ENCODE peak calls at places on chromosomes 12 and 14, in five cellular contexts. J is HL-60, L is foreskin fibroblast, F is uterus, G is neural crest cell. K is an unnamed sample.

GRCh38 chr14:103391048-103391447 is 5.8 kb downstream of the MARK3 start:
- DNase-seq in L (peak), F (no peak), J (no peak), G (no peak), K (peak)

GRCh38 chr12:58841058-58841798 is 79.1 kb downstream of the LRIG3 start:
- DNase-seq in G (no peak), J (no peak), L (no peak), F (no peak), K (no peak)

GRCh38 chr12:109732321-109733305 is 19.0 kb downstream of the FAM222A start:
- DNase-seq in F (no peak), L (no peak), J (no peak), G (no peak), K (no peak)

GRCh38 chr12:94336201-94336915 is 123.3 kb downstream of the CEP83 start:
- DNase-seq in G (no peak), L (peak), F (no peak), J (peak), K (no peak)

GRCh38 chr12:49974231-49974675 is 1.5 kb downstream of the AQP6 start:
- DNase-seq in J (no peak), F (peak), L (peak), G (peak), K (no peak)

GRCh38 chr12:18224745-18225144 is 36.6 kb upstream of the PIK3C2G start:
- DNase-seq in J (no peak), L (peak), F (no peak), G (no peak), K (no peak)

GRCh38 chr12:121789233-121789781 is 4.2 kb downstream of the RHOF start:
- DNase-seq in G (no peak), J (no peak), L (no peak), F (no peak), K (no peak)

GRCh38 chr12:89571481-89572190 is 45.8 kb upstream of the POC1B start:
- DNase-seq in G (no peak), F (no peak), L (peak), J (no peak), K (no peak)

GRCh38 chr14:62347658-62348057 is 585.4 kb downstream of the SNAPC1 start:
- DNase-seq in F (no peak), J (no peak), L (no peak), G (no peak), K (no peak)

GRCh38 chr12:52367876-52368275 is 595 bp upstream of the KRT85 start:
- DNase-seq in F (no peak), G (no peak), J (no peak), L (no peak), K (no peak)

GRCh38 chr12:50665170-50665569 is 98.7 kb upstream of the ATF1 start:
- DNase-seq in F (no peak), L (no peak), J (no peak), G (no peak), K (no peak)

GRCh38 chr14:70735043-70735442 is 74.3 kb downstream of the MAP3K9 start:
- DNase-seq in F (no peak), L (peak), G (no peak), J (no peak), K (no peak)

GRCh38 chr12:64680235-64680634 is 69.9 kb downstream of the RASSF3 start:
- DNase-seq in F (no peak), G (no peak), L (no peak), J (no peak), K (no peak)

GRCh38 chr12:92928431-92928961 is 599 bp downstream of the EEA1 start:
- DNase-seq in L (peak), J (no peak), F (peak), G (peak), K (no peak)

GRCh38 chr12:62632521-62632920 is 165.9 kb downstream of the MON2 start:
- DNase-seq in F (peak), G (peak), L (peak), J (no peak), K (peak)

GRCh38 chr14:22185191-22185590 is 403.8 kb downstream of the DAD1 start:
- DNase-seq in F (no peak), G (no peak), J (no peak), L (no peak), K (no peak)

GRCh38 chr12:5964913-5965900 is 20.1 kb upstream of the ANO2 start:
- DNase-seq in L (no peak), J (no peak), G (no peak), F (no peak), K (no peak)
- TF ChIP-seq CTCF in L (no peak), J (no peak), G (no peak), F (no peak), K (no peak)

GRCh38 chr14:76309572-76310551 is 66.1 kb upstream of the ESRRB start:
- DNase-seq in J (no peak), F (no peak), G (no peak), L (no peak), K (no peak)
- TF ChIP-seq CTCF in J (no peak), F (no peak), G (no peak), L (no peak), K (no peak)

GRCh38 chr14:56117765-56118610 is at the start of gene PELI2:
- DNase-seq in F (peak), L (peak), G (peak), J (no peak), K (peak)
- TF ChIP-seq CTCF in F (peak), L (no peak), G (peak), J (no peak), K (no peak)

GRCh38 chr12:103326190-103326589 is 169.6 kb downstream of the C12orf42 start:
- DNase-seq in L (no peak), G (no peak), J (no peak), F (no peak), K (peak)
- TF ChIP-seq CTCF in L (no peak), G (peak), J (peak), F (no peak), K (no peak)

DNA sequence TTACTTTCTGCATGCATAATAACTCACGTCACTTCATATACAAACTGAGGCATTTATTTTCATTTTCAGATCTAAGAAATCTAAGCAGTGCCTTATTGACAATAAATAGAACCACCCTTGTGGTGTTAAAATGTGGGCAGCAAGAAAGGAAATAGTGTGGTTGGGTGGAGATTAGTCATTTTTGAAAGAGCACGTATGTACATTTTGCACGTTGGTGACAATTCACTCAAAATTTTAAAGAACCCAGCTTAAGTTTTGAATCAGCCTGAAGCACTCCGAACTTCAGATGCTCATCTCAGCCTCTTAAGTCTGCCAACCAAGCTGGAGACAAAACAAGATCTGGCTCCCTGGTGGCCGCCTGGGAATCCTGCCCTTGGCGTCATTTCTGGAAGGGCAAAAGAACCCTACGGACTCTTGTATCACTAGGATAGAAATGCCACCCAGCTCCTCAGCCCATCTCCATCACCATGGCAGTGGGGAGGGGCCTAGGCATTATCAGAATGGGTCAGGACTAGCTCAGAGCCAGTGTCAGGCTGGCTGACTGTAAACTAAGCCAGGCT is 89.5 kb upstream of the BCL2L14 start:
- DNase-seq in F (no peak), L (no peak), G (no peak), J (no peak), K (peak)
- TF ChIP-seq CTCF in F (no peak), L (no peak), G (no peak), J (no peak), K (no peak)

DNA sequence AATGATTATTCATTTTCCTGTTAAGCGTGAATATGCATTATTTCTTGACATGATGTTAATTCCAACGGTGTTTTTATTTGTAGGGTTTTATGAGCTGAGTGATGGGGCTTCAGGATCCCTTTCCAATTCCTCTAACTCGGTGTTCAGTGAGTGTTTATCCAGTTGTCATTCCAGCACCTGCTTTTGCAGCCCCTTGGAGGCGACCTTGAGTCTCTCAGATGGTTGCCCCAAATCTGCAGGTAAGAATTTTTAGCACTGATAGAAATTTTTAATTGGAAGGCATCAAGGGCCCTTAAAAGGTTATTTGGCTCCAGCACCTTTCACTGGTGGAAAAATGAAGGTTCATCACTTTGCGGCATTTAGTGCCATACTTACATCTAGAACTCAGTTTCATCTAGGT is 3.7 kb downstream of the DACT1 start:
- DNase-seq in L (no peak), G (no peak), J (no peak), F (no peak), K (no peak)
- TF ChIP-seq CTCF in L (no peak), G (no peak), J (no peak), F (no peak), K (no peak)

K was measured in GM10248.